ENCODE peak calls at places on chromosome X, in four cellular contexts. One of them, this sample, is unnamed.

GRCh38 chrX:106649523-106650428 is 38.0 kb downstream of the RADX start:
- DNase-seq in astrocyte: no peak
- DNase-seq in WTC11: no peak
- DNase-seq in nephron progenitor cell: no peak
- DNase-seq in this sample: no peak

GRCh38 chrX:123860506-123860840 is 620 bp downstream of the XIAP start:
- DNase-seq in astrocyte: no peak
- DNase-seq in WTC11: no peak
- DNase-seq in nephron progenitor cell: no peak
- DNase-seq in this sample: no peak

GRCh38 chrX:70062076-70062475 is at the start of gene OTUD6A:
- DNase-seq in astrocyte: no peak
- DNase-seq in WTC11: peak; percentile 13
- DNase-seq in nephron progenitor cell: no peak
- DNase-seq in this sample: no peak

GRCh38 chrX:9947395-9947794 is 19.8 kb upstream of the CLDN34 start:
- DNase-seq in astrocyte: no peak
- DNase-seq in WTC11: no peak
- DNase-seq in nephron progenitor cell: no peak
- DNase-seq in this sample: no peak

GRCh38 chrX:348461-349117 is 30.0 kb upstream of the GTPBP6 start:
- DNase-seq in astrocyte: no peak
- DNase-seq in WTC11: no peak
- DNase-seq in nephron progenitor cell: no peak
- DNase-seq in this sample: no peak

GRCh38 chrX:72126048-72126415 is 5.7 kb downstream of the RTL5 start:
- DNase-seq in astrocyte: peak; percentile 12
- DNase-seq in WTC11: no peak
- DNase-seq in nephron progenitor cell: no peak
- DNase-seq in this sample: no peak

GRCh38 chrX:100650841-100651240 is 6.8 kb downstream of the SRPX2 start:
- DNase-seq in astrocyte: no peak
- DNase-seq in WTC11: no peak
- DNase-seq in nephron progenitor cell: no peak
- DNase-seq in this sample: no peak

GRCh38 chrX:16033336-16033735 is 90.0 kb upstream of the GRPR start:
- DNase-seq in astrocyte: peak; percentile 39
- DNase-seq in WTC11: no peak
- DNase-seq in nephron progenitor cell: no peak
- DNase-seq in this sample: no peak

GRCh38 chrX:104795804-104796203 is 229.8 kb downstream of the IL1RAPL2 start:
- DNase-seq in astrocyte: no peak
- DNase-seq in WTC11: no peak
- DNase-seq in nephron progenitor cell: no peak
- DNase-seq in this sample: no peak

GRCh38 chrX:7972586-7972985 is 45.4 kb upstream of the PNPLA4 start:
- DNase-seq in astrocyte: no peak
- DNase-seq in WTC11: no peak
- DNase-seq in nephron progenitor cell: no peak
- DNase-seq in this sample: no peak

DNA sequence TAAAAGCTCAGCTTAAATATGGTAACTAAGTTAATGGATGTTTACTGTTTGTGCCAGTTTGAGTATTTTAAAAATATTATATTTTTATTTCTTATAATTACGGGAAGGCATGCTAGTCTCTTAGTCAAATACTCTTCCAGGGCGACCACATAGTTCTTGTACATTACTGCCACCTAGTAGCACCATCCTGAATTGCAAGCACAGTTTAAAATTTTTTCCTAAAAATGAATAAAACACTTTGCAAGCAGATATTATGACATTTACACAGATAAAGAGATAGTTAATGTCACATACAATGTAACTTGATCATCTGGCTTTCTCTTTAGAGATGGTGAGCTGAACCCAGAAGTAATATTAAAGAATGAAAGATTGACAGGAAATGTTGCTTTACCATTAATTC is 11.5 kb downstream of the NDP start:
- DNase-seq in astrocyte: no peak
- DNase-seq in WTC11: no peak
- DNase-seq in nephron progenitor cell: no peak
- DNase-seq in this sample: no peak
- TF ChIP-seq CTCF in astrocyte: peak; percentile 5
- TF ChIP-seq CTCF in WTC11: no peak
- TF ChIP-seq CTCF in nephron progenitor cell: peak; percentile 30
- TF ChIP-seq CTCF in this sample: no peak

DNA sequence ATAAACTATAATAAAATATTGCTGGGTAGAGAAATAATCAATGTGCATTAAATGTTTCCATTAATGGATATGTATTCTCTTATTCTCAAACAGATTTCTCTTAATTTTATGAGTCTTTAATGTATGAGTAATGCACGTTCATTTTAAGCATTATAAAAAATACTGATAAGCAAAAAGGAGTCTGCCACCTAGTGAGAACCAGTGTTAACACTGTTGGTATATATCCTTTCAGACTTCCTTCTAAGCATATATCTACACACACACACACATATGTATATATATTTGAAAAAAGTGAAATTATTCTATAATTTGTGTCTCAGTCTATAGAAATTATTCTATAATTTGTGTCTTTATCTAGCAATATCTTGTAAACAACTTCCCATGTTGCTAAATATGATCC is 49.9 kb upstream of the MTMR1 start:
- DNase-seq in astrocyte: no peak
- DNase-seq in WTC11: no peak
- DNase-seq in nephron progenitor cell: no peak
- DNase-seq in this sample: no peak
- TF ChIP-seq CTCF in astrocyte: no peak
- TF ChIP-seq CTCF in WTC11: no peak
- TF ChIP-seq CTCF in nephron progenitor cell: no peak
- TF ChIP-seq CTCF in this sample: no peak

GRCh38 chrX:153921070-153921469 is 5.0 kb downstream of the ARHGAP4 start:
- DNase-seq in astrocyte: no peak
- DNase-seq in WTC11: no peak
- DNase-seq in nephron progenitor cell: no peak
- DNase-seq in this sample: no peak

GRCh38 chrX:153924149-153924861 is 1.8 kb downstream of the ARHGAP4 start:
- DNase-seq in astrocyte: no peak
- DNase-seq in WTC11: no peak
- DNase-seq in nephron progenitor cell: no peak
- DNase-seq in this sample: peak; percentile 55

GRCh38 chrX:153922286-153922573 is 3.8 kb downstream of the ARHGAP4 start:
- DNase-seq in astrocyte: no peak
- DNase-seq in WTC11: no peak
- DNase-seq in nephron progenitor cell: no peak
- DNase-seq in this sample: no peak

GRCh38 chrX:153921511-153922285 is 4.4 kb downstream of the ARHGAP4 start:
- DNase-seq in astrocyte: no peak
- DNase-seq in WTC11: no peak
- DNase-seq in nephron progenitor cell: no peak
- DNase-seq in this sample: no peak

DNA sequence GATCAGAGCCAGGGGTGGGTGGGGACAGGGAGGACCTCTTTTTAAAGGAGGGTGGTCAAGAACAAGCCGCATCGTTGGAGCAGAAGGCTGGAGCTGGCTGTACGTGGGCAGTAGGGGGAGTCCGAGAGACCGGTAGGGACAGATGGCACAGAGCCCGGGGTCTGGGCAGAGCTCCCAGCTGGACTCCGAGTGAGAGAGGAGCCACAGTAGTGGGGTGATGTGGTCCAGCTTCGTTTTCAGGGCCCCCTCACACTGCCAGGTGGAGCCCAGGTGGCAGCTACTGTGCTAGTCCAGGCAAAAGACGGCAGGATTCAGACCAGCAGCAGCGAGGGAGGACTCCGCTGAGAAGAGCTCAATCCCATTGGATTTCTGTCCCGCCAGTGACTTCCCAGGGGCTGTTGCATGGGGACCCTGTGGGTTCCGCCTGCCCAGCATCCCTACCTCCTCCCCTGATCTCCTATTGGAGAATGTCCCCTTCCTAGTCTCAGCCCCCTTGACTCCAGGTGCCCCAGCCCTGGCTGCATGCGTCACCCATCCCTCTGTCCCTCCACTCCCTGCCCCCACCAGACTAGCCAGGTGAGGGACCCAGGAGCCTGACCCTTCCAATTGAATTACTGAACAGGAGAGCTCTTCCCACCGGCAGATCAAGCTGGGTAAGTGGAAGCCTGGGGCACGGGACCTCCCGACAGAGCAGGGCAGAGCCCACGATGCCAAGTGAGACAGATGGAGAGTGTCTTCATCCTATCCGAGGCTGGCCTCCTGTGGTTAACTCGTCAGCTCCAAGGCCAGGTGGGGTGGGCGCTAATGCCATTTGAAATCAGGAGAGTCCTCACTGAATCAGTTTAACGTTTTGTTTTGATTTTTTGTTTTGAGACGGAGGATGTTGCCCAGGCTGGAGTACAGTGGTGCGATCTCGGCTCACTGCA is 2.9 kb downstream of the ARHGAP4 start:
- DNase-seq in astrocyte: peak; percentile 45
- DNase-seq in WTC11: no peak
- DNase-seq in nephron progenitor cell: no peak
- DNase-seq in this sample: no peak
- TF ChIP-seq CTCF in astrocyte: peak; percentile 19
- TF ChIP-seq CTCF in WTC11: no peak
- TF ChIP-seq CTCF in nephron progenitor cell: no peak
- TF ChIP-seq CTCF in this sample: no peak

GRCh38 chrX:139862208-139862607 is 70.6 kb downstream of the ATP11C start:
- DNase-seq in astrocyte: no peak
- DNase-seq in WTC11: no peak
- DNase-seq in nephron progenitor cell: no peak
- DNase-seq in this sample: no peak
- TF ChIP-seq CTCF in astrocyte: no peak
- TF ChIP-seq CTCF in WTC11: no peak
- TF ChIP-seq CTCF in nephron progenitor cell: no peak
- TF ChIP-seq CTCF in this sample: no peak

DNA sequence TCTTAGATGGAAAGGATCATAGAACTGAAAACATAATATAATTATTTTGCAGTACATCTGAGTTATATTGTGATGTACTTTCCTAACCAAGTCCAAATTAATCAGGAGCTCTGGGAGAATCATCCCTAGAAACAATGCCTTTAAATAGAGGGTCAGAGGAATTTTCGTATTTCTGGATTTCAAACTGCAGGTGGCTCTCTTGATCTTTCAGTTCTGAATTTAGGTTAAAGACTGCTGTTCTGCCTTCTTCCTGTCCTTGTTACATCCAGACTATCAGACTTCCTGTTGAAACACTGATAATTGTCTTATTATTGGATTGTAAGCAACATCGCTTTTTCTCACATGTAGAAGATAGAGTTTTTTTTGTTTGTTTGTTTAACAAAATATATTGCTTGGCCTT is 142.7 kb downstream of the RPA4 start:
- DNase-seq in astrocyte: no peak
- DNase-seq in WTC11: no peak
- DNase-seq in nephron progenitor cell: no peak
- DNase-seq in this sample: no peak
- TF ChIP-seq CTCF in astrocyte: no peak
- TF ChIP-seq CTCF in WTC11: no peak
- TF ChIP-seq CTCF in nephron progenitor cell: peak; percentile 13
- TF ChIP-seq CTCF in this sample: no peak

GRCh38 chrX:2627272-2627867 is 63.7 kb upstream of the CD99 start:
- DNase-seq in astrocyte: peak; percentile 14
- DNase-seq in WTC11: peak; percentile 72
- DNase-seq in nephron progenitor cell: peak; percentile 55
- DNase-seq in this sample: no peak
- TF ChIP-seq CTCF in astrocyte: peak; percentile 52
- TF ChIP-seq CTCF in WTC11: peak; percentile 57
- TF ChIP-seq CTCF in nephron progenitor cell: peak; percentile 70
- TF ChIP-seq CTCF in this sample: peak; percentile 46

GRCh38 chrX:6363193-6363592 is 134.5 kb upstream of the NLGN4X start:
- DNase-seq in astrocyte: no peak
- DNase-seq in WTC11: no peak
- DNase-seq in nephron progenitor cell: no peak
- DNase-seq in this sample: no peak
- TF ChIP-seq CTCF in astrocyte: no peak
- TF ChIP-seq CTCF in WTC11: no peak
- TF ChIP-seq CTCF in nephron progenitor cell: peak; percentile 25
- TF ChIP-seq CTCF in this sample: no peak

GRCh38 chrX:147494365-147494764 is 417.4 kb upstream of the FMR1 start:
- DNase-seq in astrocyte: no peak
- DNase-seq in WTC11: no peak
- DNase-seq in nephron progenitor cell: no peak
- DNase-seq in this sample: no peak
- TF ChIP-seq CTCF in astrocyte: no peak
- TF ChIP-seq CTCF in WTC11: no peak
- TF ChIP-seq CTCF in nephron progenitor cell: no peak
- TF ChIP-seq CTCF in this sample: no peak

DNA sequence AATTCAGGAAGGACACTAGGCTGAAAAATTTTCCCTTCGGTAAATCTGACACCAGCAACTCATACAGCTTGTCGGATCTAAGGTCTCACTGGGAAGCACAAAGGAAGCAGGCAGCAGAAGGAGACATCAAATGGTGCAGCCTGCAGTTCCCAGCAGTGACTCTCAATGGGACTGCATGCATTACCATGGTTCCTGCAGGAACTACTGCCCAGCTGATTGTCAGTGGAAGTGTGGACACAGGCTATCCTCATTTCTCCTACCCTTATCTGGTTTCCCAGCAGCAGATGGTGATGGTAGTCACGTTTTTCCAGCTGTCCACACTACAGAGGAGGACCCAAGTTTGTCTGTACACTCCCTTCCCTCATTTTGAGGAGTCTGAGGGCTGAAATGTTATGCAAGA is 113.3 kb downstream of the PPP1R2C start:
- DNase-seq in astrocyte: no peak
- DNase-seq in WTC11: no peak
- DNase-seq in nephron progenitor cell: no peak
- DNase-seq in this sample: no peak
- TF ChIP-seq CTCF in astrocyte: no peak
- TF ChIP-seq CTCF in WTC11: no peak
- TF ChIP-seq CTCF in nephron progenitor cell: no peak
- TF ChIP-seq CTCF in this sample: no peak

GRCh38 chrX:134520860-134521390 is 61.0 kb downstream of the HPRT1 start:
- DNase-seq in astrocyte: peak; percentile 41
- DNase-seq in WTC11: peak; percentile 35
- DNase-seq in nephron progenitor cell: peak; percentile 20
- DNase-seq in this sample: no peak
- TF ChIP-seq CTCF in astrocyte: peak; percentile 55
- TF ChIP-seq CTCF in WTC11: no peak
- TF ChIP-seq CTCF in nephron progenitor cell: peak; percentile 42
- TF ChIP-seq CTCF in this sample: no peak